ENCODE peak calls at places on chromosomes 13 and 19, in six cellular contexts. H is mesenchymal stem cell, Z is IMR-90, G is H9, Q is H1, O is neuronal stem cell. V is an unnamed sample.

GRCh38 chr13:103200118-103200885 is 134.1 kb upstream of the SLC10A2 start:
- DNase-seq in Q (no peak), H (no peak), G (no peak), Z (no peak), O (no peak), V (no peak)

GRCh38 chr19:20482721-20483120 is 82.9 kb downstream of the ZNF737 start:
- DNase-seq in Z (no peak), G (peak), H (no peak), Q (peak), O (no peak), V (no peak)

GRCh38 chr13:73317140-73317539 is 258.3 kb downstream of the KLF5 start:
- DNase-seq in G (no peak), H (no peak), O (no peak), Z (no peak), Q (no peak), V (no peak)

GRCh38 chr13:71864981-71865857 is 1.8 kb downstream of the DACH1 start:
- DNase-seq in H (peak), Z (no peak), Q (no peak), G (peak), O (no peak), V (no peak)

GRCh38 chr13:35927554-35927953 is 203.6 kb downstream of the DCLK1 start:
- DNase-seq in Q (no peak), G (no peak), H (peak), Z (peak), O (no peak), V (peak)

GRCh38 chr19:28239270-28239669 is 973.7 kb downstream of the UQCRFS1 start:
- DNase-seq in G (peak), H (no peak), O (peak), Z (no peak), Q (peak), V (no peak)

GRCh38 chr13:97810152-97810551 is 143.3 kb upstream of the IPO5 start:
- DNase-seq in Z (peak), H (peak), Q (no peak), G (no peak), O (no peak), V (peak)

GRCh38 chr19:38020331-38020730 is 113.3 kb downstream of the SIPA1L3 start:
- DNase-seq in Z (no peak), G (no peak), O (no peak), H (no peak), Q (no peak), V (no peak)

GRCh38 chr13:71677114-71677513 is 189.9 kb downstream of the DACH1 start:
- DNase-seq in O (no peak), H (no peak), Q (no peak), Z (no peak), G (no peak), V (no peak)

GRCh38 chr13:98915563-98916348 is 62.1 kb downstream of the DOCK9 start:
- DNase-seq in Q (no peak), O (no peak), Z (peak), G (no peak), H (no peak), V (no peak)

GRCh38 chr19:47036233-47036651 is 12.2 kb downstream of the TMEM160 start:
- DNase-seq in O (no peak), Z (no peak), Q (no peak), H (no peak), G (no peak), V (no peak)

GRCh38 chr19:6464070-6464873 is at the start of gene CRB3:
- DNase-seq in O (no peak), G (peak), Q (peak), H (no peak), Z (no peak), V (peak)

GRCh38 chr19:46697142-46697960 is 19.6 kb downstream of the PRKD2 start:
- DNase-seq in Z (peak), Q (peak), O (peak), G (peak), H (peak), V (peak)

GRCh38 chr19:49889687-49890348 is 6.9 kb downstream of the IL4I1 start:
- DNase-seq in H (peak), G (peak), Z (peak), O (peak), Q (peak), V (peak)

GRCh38 chr13:77779461-77780272 is 82.2 kb downstream of the SLAIN1 start:
- DNase-seq in Z (peak), Q (no peak), G (no peak), O (peak), H (peak), V (peak)

GRCh38 chr13:46964789-46965527 is 68.1 kb upstream of the HTR2A start:
- DNase-seq in Q (no peak), Z (peak), O (no peak), H (peak), G (no peak), V (peak)

GRCh38 chr19:2355168-2356035 is 4.7 kb upstream of the TMPRSS9 start:
- DNase-seq in G (no peak), O (no peak), Q (no peak), H (no peak), Z (no peak), V (no peak)

GRCh38 chr13:72970956-72971355 is 87.8 kb upstream of the KLF5 start:
- DNase-seq in O (no peak), H (no peak), Z (peak), G (no peak), Q (no peak), V (peak)

GRCh38 chr19:53432088-53432661 is 391 bp downstream of the ZNF761 start:
- DNase-seq in H (peak), Q (no peak), G (no peak), Z (peak), O (peak), V (peak)

GRCh38 chr19:20247016-20247683 is 80.1 kb downstream of the ZNF486 start:
- DNase-seq in O (peak), Z (no peak), Q (no peak), H (peak), G (peak), V (peak)

GRCh38 chr19:2533686-2534085 is 57.8 kb downstream of the GADD45B start:
- DNase-seq in Z (no peak), H (no peak), Q (no peak), G (no peak), O (no peak), V (no peak)

GRCh38 chr19:24003537-24003936 is 83.5 kb upstream of the ZNF254 start:
- DNase-seq in Z (no peak), Q (no peak), O (no peak), H (no peak), G (no peak), V (no peak)

DNA sequence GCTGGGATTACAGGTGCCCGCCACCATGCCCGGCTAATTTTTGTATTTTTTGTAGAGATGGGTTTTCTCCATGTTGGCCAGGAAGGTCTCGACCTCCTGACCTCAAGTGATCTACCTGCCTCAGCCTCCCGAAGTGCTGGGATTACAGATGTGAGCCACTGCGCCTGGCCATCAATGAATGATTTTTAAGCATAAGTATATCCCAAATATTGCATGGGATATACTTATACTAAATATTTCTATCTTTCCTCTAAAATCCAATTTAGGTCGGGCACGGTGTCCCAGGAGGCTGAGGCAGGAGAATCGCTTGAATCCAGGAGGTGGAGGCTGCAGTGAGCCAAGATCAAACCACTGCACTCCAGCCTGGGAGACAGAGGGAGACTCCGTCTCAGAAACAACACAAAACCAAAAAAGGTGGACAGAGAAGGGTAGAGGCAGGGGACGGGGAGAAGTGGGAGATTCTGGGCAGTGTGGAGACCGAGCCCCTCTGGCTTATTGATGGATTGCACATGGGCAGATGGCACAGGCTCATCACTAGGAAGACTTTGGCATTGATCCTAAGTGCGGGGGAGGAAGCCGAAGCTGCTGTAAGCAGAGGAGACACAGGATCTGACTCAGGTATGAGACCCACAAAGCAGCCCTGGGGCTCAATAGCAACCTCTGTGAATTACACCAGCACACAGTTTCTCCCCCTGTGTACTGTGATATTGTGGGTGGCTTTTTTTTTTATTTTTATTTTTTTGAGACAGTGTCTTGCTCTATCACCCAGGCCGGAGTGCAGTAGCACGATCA is 13.5 kb downstream of the ARRDC5 start:
- DNase-seq in H (no peak), G (no peak), O (no peak), Z (peak), Q (no peak), V (no peak)
- H4K91ac ChIP-seq in H (no peak), G (no peak), O (no peak), Z (no peak), Q (no peak), V (no peak)

DNA sequence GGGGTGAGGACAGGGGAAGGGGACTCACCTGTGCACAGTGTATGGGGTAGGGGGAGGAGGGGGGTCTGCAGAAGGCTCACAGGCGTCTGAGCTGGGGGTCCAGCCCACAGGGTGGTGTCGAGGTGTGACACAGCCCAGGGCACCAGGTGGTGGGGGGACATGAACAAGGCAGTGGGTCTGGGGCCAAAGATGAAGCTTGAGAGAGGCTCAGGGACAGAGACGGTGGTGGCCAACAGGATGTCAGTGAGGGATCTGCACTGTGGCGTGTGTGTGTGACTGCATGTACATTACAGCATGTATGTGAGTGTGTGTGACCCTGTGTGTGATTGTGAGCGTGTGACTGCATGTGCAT is 1.7 kb downstream of the ADAMTS10 start:
- DNase-seq in G (no peak), Z (no peak), Q (no peak), O (no peak), H (no peak), V (no peak)
- H2AFZ ChIP-seq in G (no peak), Z (peak), Q (no peak), O (peak), H (no peak), V (no peak)

GRCh38 chr19:29404015-29404414 is 121.8 kb upstream of the VSTM2B start:
- DNase-seq in H (no peak), G (no peak), Q (no peak), Z (no peak), O (no peak), V (no peak)
- H2AK5ac ChIP-seq in H (no peak), G (no peak), Q (no peak), Z (no peak), O (peak), V (no peak)

GRCh38 chr19:1307320-1307719 is 21.6 kb downstream of the EFNA2 start:
- DNase-seq in G (no peak), O (no peak), H (no peak), Z (no peak), Q (no peak), V (peak)
- H4K91ac ChIP-seq in G (no peak), O (no peak), H (no peak), Z (no peak), Q (no peak), V (no peak)

GRCh38 chr19:39479916-39480315 is 722 bp upstream of the TIMM50 start:
- DNase-seq in Q (no peak), G (no peak), H (no peak), Z (no peak), O (no peak), V (peak)
- H2AFZ ChIP-seq in Q (no peak), G (no peak), H (no peak), Z (no peak), O (peak), V (no peak)

GRCh38 chr19:13748169-13748884 is 16.0 kb upstream of the MRI1 start:
- DNase-seq in G (no peak), O (no peak), Z (peak), H (peak), Q (no peak), V (peak)
- H2AK5ac ChIP-seq in G (no peak), O (no peak), Z (peak), H (peak), Q (no peak), V (peak)

GRCh38 chr13:34419025-34419424 is 523.0 kb upstream of the NBEA start:
- DNase-seq in Z (no peak), G (no peak), H (peak), Q (no peak), O (no peak), V (no peak)
- H4K91ac ChIP-seq in Z (no peak), G (no peak), H (no peak), Q (no peak), O (no peak), V (no peak)

GRCh38 chr13:114015608-114016295 is 41.9 kb upstream of the C13orf46 start:
- DNase-seq in Z (peak), G (no peak), O (no peak), H (no peak), Q (no peak), V (no peak)
- H2AFZ ChIP-seq in Z (peak), G (no peak), O (no peak), H (no peak), Q (no peak), V (no peak)

DNA sequence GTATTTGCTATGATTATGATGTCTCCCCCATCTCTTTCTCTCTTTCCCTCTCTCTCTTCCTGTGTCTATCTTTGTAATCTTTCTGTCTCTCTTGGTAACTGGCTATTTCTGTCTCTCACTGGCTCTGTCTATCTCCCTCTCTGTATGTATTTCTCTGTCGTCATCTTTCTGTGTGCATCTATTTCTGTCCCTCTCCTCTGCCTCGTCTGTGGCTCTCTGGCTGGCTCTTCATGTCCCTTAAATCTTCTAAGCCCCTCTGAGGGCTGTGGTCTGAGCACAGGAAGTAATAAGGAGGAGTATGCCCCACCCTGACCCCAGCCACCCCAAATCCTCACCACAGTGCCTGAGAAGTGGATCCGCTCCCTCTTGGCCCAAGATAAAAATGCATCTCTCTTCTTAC is 104.4 kb downstream of the DNAJC15 start:
- DNase-seq in G (no peak), Z (no peak), H (peak), O (no peak), Q (no peak), V (no peak)
- H2AK5ac ChIP-seq in G (no peak), Z (no peak), H (no peak), O (no peak), Q (no peak), V (no peak)

DNA sequence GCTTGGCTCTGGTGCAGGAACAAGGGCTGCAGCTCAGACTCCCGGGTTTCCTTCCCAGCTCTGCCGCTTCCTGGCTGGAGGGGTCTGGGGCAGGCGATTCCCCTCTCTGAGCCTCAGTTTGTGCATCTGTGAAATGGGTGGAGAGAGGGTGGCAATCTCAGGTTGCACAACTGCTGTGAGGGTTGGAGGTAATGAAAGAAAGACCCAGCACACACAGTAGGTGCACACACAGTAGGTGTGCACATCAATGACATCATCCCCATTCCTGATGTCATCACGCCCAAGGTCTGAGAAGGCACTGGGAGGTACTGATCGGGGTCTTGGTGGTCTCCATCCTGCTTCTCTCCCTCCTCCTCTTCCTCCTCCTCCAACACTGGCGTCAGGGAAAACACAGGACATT is 2.7 kb downstream of the LILRB4 start:
- DNase-seq in Z (no peak), O (no peak), G (no peak), H (no peak), Q (no peak), V (no peak)
- H4K91ac ChIP-seq in Z (no peak), O (no peak), G (no peak), H (no peak), Q (no peak), V (no peak)

V was measured in trophoblast cell.